ENCODE peak calls at places on chromosomes 3 and 15, in five cellular contexts. T, F, K, H and Y are unnamed samples.

GRCh38 chr15:90037510-90037860 is 36.4 kb downstream of the ZNF710 start:
- DNase-seq in T (no peak), H (no peak), K (no peak), F (peak), Y (no peak)

GRCh38 chr3:194061421-194062029 is 74.4 kb upstream of the HES1 start:
- DNase-seq in K (no peak), T (no peak), H (no peak), F (no peak), Y (no peak)

GRCh38 chr15:85755471-85755870 is 39.3 kb downstream of the KLHL25 start:
- DNase-seq in T (peak), H (no peak), F (peak), K (no peak), Y (no peak)

GRCh38 chr3:136332776-136333175 is 82.6 kb downstream of the PCCB start:
- DNase-seq in T (no peak), H (no peak), K (no peak), F (no peak), Y (no peak)

GRCh38 chr15:69388259-69388658 is 25.9 kb upstream of the KIF23 start:
- DNase-seq in F (no peak), H (no peak), T (no peak), K (no peak), Y (no peak)

GRCh38 chr15:40343512-40343911 is 2.8 kb upstream of the CCDC9B start:
- DNase-seq in K (peak), F (peak), T (peak), H (no peak), Y (no peak)

GRCh38 chr15:51982013-51982769 is 10.6 kb upstream of the LEO1 start:
- DNase-seq in T (peak), F (peak), H (no peak), K (no peak), Y (no peak)

GRCh38 chr3:156218353-156218744 is 98.0 kb downstream of the KCNAB1 start:
- DNase-seq in H (no peak), F (no peak), K (no peak), T (no peak), Y (no peak)

GRCh38 chr3:176953106-176954080 is 243.9 kb downstream of the TBL1XR1 start:
- DNase-seq in T (peak), H (peak), K (peak), F (no peak), Y (no peak)

GRCh38 chr3:186746008-186746407 is 28.8 kb downstream of the KNG1 start:
- DNase-seq in H (no peak), K (peak), T (peak), F (peak), Y (no peak)

GRCh38 chr3:31942446-31942845 is 38.6 kb downstream of the OSBPL10 start:
- DNase-seq in F (no peak), H (no peak), T (no peak), K (no peak), Y (no peak)

GRCh38 chr15:83784975-83785374 is 131.1 kb downstream of the ADAMTSL3 start:
- DNase-seq in F (no peak), T (no peak), H (no peak), K (no peak), Y (no peak)

GRCh38 chr3:126084667-126085180 is 800 bp upstream of the SLC41A3 start:
- DNase-seq in T (no peak), F (no peak), K (no peak), H (no peak), Y (no peak)

GRCh38 chr3:12287727-12288465 is 974 bp upstream of the PPARG start:
- DNase-seq in K (no peak), H (peak), T (peak), F (no peak), Y (peak)

GRCh38 chr15:69056365-69056764 is 41.9 kb downstream of the NOX5 start:
- DNase-seq in F (no peak), K (no peak), H (no peak), T (no peak), Y (no peak)

GRCh38 chr3:42803800-42804112 is 534 bp downstream of the HIGD1A start:
- DNase-seq in T (peak), K (no peak), F (no peak), H (peak), Y (peak)

GRCh38 chr15:98767692-98768091 is 119.4 kb downstream of the IGF1R start:
- DNase-seq in K (no peak), H (no peak), F (no peak), T (no peak), Y (no peak)

GRCh38 chr15:50380089-50380488 is 25.1 kb upstream of the GABPB1 start:
- DNase-seq in F (no peak), K (no peak), T (no peak), H (no peak), Y (no peak)

GRCh38 chr3:159945930-159946329 is 42.7 kb upstream of the IL12A start:
- DNase-seq in K (no peak), T (no peak), F (no peak), H (no peak), Y (no peak)

GRCh38 chr3:53668872-53669271 is 174.5 kb downstream of the CACNA1D start:
- DNase-seq in K (no peak), T (no peak), H (no peak), F (no peak), Y (no peak)

GRCh38 chr3:4231041-4231440 is 72.1 kb upstream of the SETMAR start:
- DNase-seq in K (no peak), T (no peak), H (no peak), F (no peak), Y (no peak)

GRCh38 chr15:81940467-81941451 is 105.1 kb downstream of the MEX3B start:
- DNase-seq in K (no peak), H (no peak), T (no peak), F (no peak), Y (no peak)

GRCh38 chr3:157204431-157204830 is 44.5 kb upstream of the CCNL1 start:
- DNase-seq in K (no peak), H (no peak), F (no peak), T (no peak), Y (no peak)

GRCh38 chr15:25345943-25346342 is 92.9 kb downstream of the UBE3A start:
- DNase-seq in T (peak), H (peak), K (peak), F (peak), Y (peak)

GRCh38 chr15:71747128-71748083 is 62.9 kb upstream of the NR2E3 start:
- DNase-seq in F (no peak), T (no peak), H (no peak), K (no peak), Y (no peak)

GRCh38 chr3:70608434-70608833 is 296.0 kb upstream of the MDFIC2 start:
- DNase-seq in F (no peak), H (no peak), T (no peak), K (no peak), Y (no peak)

GRCh38 chr3:11289864-11290263 is 17.7 kb downstream of the ATG7 start:
- DNase-seq in T (no peak), K (no peak), F (no peak), H (no peak), Y (no peak)

GRCh38 chr15:82848201-82848993 is 39.0 kb downstream of the WHAMM start:
- DNase-seq in K (no peak), H (no peak), F (no peak), T (no peak), Y (no peak)

GRCh38 chr3:71132995-71133730 is 450.4 kb downstream of the FOXP1 start:
- DNase-seq in H (peak), F (no peak), K (no peak), T (no peak), Y (no peak)

GRCh38 chr15:92907229-92907628 is 7.1 kb downstream of the CHD2 start:
- DNase-seq in K (no peak), H (no peak), F (no peak), T (no peak), Y (no peak)

GRCh38 chr15:66246937-66247336 is 6.6 kb downstream of the MEGF11 start:
- DNase-seq in K (no peak), T (no peak), H (no peak), F (no peak), Y (no peak)

GRCh38 chr3:65006300-65006739 is 318.5 kb upstream of the ADAMTS9 start:
- DNase-seq in H (no peak), F (no peak), T (no peak), K (no peak), Y (no peak)

GRCh38 chr3:134446800-134447199 is 39.0 kb downstream of the ANAPC13 start:
- DNase-seq in K (no peak), H (no peak), T (no peak), F (no peak), Y (no peak)

GRCh38 chr3:99962703-99963102 is 145.0 kb downstream of the CMSS1 start:
- DNase-seq in F (no peak), H (no peak), T (no peak), K (no peak), Y (no peak)

GRCh38 chr3:28348637-28349396 is at the start of the genes AZI2 and ZCWPW2:
- DNase-seq in K (peak), T (peak), F (peak), H (peak), Y (peak)
- TF ChIP-seq CTCF in K (peak), T (no peak), F (no peak), H (no peak), Y (no peak)

GRCh38 chr15:35078221-35078915 is 6.7 kb downstream of the NANOGP8 start:
- DNase-seq in K (no peak), H (peak), T (no peak), F (no peak), Y (peak)
- TF ChIP-seq CTCF in K (peak), H (peak), T (peak), F (peak), Y (peak)

GRCh38 chr3:195269375-195270078 is 1.4 kb downstream of the XXYLT1 start:
- DNase-seq in F (no peak), K (no peak), T (no peak), H (no peak), Y (no peak)

GRCh38 chr3:195271859-195272243 is 892 bp upstream of the XXYLT1 start:
- DNase-seq in T (no peak), K (no peak), H (no peak), F (no peak), Y (no peak)

GRCh38 chr3:195270079-195270349 is 945 bp downstream of the XXYLT1 start:
- DNase-seq in H (no peak), K (no peak), T (no peak), F (no peak), Y (no peak)

GRCh38 chr3:195271116-195271858 is at the start of gene XXYLT1:
- DNase-seq in F (peak), T (peak), K (peak), H (peak), Y (peak)

DNA sequence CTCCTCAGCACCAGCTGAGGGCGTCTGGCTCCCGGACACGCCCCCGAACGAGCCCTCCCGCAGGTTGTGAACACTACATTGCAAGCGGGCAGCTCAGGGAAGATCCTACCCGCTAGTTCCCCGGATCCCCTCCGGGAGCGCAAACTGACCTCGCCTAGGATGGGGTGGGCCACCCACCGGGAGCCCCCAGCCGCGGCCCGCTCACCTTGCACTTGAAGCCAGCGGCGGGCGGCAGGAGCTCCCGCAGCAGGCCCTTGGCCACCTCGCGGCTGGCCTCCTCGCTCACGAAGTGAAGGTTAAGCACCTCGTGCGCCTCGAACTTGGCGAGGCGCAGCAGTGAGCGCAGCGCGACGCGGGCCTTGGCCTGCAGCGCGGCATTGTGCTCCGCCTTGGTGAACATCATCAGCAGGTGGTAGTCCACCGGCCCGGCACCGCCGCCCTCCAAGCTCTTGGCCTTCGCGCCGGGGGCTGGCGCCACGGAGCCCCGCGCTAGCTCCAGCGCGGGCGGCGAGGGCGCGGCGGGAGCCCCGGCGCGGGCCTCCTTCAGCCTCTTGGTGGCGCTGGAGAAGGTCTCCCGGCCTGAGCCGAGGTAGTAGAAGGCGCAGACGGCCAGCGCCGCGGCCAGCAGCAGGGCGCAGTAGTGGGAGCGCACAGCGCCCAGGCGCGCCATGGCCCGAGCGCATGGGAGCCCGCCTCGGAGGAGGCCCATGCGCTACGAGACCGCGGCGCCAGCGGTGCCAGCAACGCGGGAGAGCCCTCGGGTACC is 426 bp downstream of the XXYLT1 start:
- DNase-seq in K (peak), F (no peak), T (peak), H (peak), Y (peak)
- TF ChIP-seq CTCF in K (peak), F (peak), T (peak), H (no peak), Y (no peak)

GRCh38 chr3:127288921-127289645 is 1.2 kb upstream of the PRR20G start:
- DNase-seq in H (no peak), F (no peak), K (no peak), T (no peak), Y (no peak)
- TF ChIP-seq CTCF in H (no peak), F (no peak), K (no peak), T (no peak), Y (no peak)

DNA sequence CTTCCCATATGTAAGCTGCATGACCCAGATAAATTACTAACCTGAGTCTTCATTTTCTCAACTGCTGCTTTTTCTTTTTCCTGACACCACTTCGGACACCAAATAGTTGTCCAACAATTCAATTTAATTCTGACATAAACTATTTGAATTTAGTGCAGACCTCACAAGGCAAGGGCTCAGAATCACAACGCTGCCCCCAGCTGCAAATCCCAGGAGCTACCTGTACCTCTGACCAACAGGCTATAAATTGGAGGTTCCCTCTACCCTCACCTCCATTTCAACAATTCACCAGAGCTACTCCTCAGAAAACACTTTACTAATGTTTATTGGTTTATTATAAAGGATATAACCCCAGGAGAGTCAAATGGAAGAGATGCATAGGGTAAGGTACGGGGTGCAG is 737.6 kb downstream of the NTRK3 start:
- DNase-seq in F (no peak), K (no peak), T (no peak), H (no peak), Y (no peak)
- TF ChIP-seq CTCF in F (no peak), K (no peak), T (no peak), H (no peak), Y (no peak)